ENCODE peak calls at places on chromosomes 3 and 15, in four cellular contexts. L, V, Y and P are unnamed samples.

GRCh38 chr15:68536331-68537095 is 42.3 kb upstream of the CORO2B start:
- DNase-seq in Y (no peak), V (no peak), L (no peak), P (no peak)

GRCh38 chr3:57397175-57398026 is 104.9 kb upstream of the ASB14 start:
- DNase-seq in Y (peak; percentile 84), L (peak; percentile 25), V (no peak), P (no peak)

GRCh38 chr3:128282392-128283196 is 129.3 kb downstream of the EEFSEC start:
- DNase-seq in V (no peak), L (peak; percentile 66), Y (no peak), P (peak; percentile 53)

GRCh38 chr3:177802151-177802900 is 605.0 kb upstream of the TBL1XR1 start:
- DNase-seq in V (no peak), Y (no peak), L (no peak), P (no peak)

GRCh38 chr3:56115698-56116097 is 352.6 kb downstream of the ERC2 start:
- DNase-seq in Y (no peak), L (no peak), V (no peak), P (no peak)

GRCh38 chr3:178705925-178706324 is 169.7 kb downstream of the KCNMB2 start:
- DNase-seq in V (no peak), Y (no peak), L (no peak), P (no peak)

GRCh38 chr3:66038726-66039589 is at the start of gene MAGI1:
- DNase-seq in Y (no peak), L (peak; percentile 95), V (peak; percentile 84), P (peak; percentile 78)

GRCh38 chr3:50300681-50301254 is 1.6 kb upstream of the HYAL3 start:
- DNase-seq in Y (no peak), V (no peak), L (no peak), P (no peak)

GRCh38 chr3:176120507-176120906 is 1076.8 kb downstream of the TBL1XR1 start:
- DNase-seq in V (no peak), L (no peak), Y (no peak), P (no peak)

GRCh38 chr3:57335273-57335938 is 42.9 kb upstream of the ASB14 start:
- DNase-seq in L (no peak), V (no peak), Y (no peak), P (no peak)

GRCh38 chr3:52240059-52240885 is 1.3 kb upstream of the TWF2 start:
- DNase-seq in Y (no peak), V (no peak), L (peak; percentile 37), P (peak; percentile 39)

GRCh38 chr15:69474291-69474690 is 21.7 kb downstream of the RPLP1 start:
- DNase-seq in V (no peak), L (no peak), Y (no peak), P (no peak)

GRCh38 chr3:175007316-175007715 is 148.2 kb downstream of the NAALADL2 start:
- DNase-seq in V (no peak), L (no peak), Y (no peak), P (no peak)

GRCh38 chr3:52820741-52821140 is 9.7 kb downstream of the ITIH4 start:
- DNase-seq in L (no peak), Y (peak; percentile 70), V (no peak), P (no peak)

GRCh38 chr3:125203731-125204130 is 8.8 kb downstream of the SLC12A8 start:
- DNase-seq in V (no peak), L (no peak), Y (no peak), P (no peak)

GRCh38 chr15:62173215-62173614 is 8.1 kb upstream of the C2CD4B start:
- DNase-seq in Y (no peak), L (no peak), V (no peak), P (no peak)

GRCh38 chr3:87755852-87756251 is 303.0 kb downstream of the CGGBP1 start:
- DNase-seq in Y (no peak), L (no peak), V (no peak), P (no peak)

GRCh38 chr15:74497584-74497983 is 36.6 kb upstream of the UBL7 start:
- DNase-seq in Y (no peak), L (no peak), V (no peak), P (no peak)

GRCh38 chr15:99692825-99693224 is 40.4 kb downstream of the LYSMD4 start:
- DNase-seq in L (no peak), Y (no peak), V (no peak), P (no peak)

GRCh38 chr15:60822403-60822802 is 343.5 kb upstream of the ICE2 start:
- DNase-seq in L (no peak), Y (no peak), V (no peak), P (no peak)

GRCh38 chr15:85960381-85960780 is 119.3 kb upstream of the AGBL1 start:
- DNase-seq in Y (no peak), L (no peak), V (no peak), P (no peak)
- H3K27ac ChIP-seq in Y (no peak overlapping the region), L (no peak overlapping the region), V (no peak overlapping the region), P (no peak overlapping the region)

GRCh38 chr3:163196815-163197214 is 1700.2 kb downstream of the OTOL1 start:
- DNase-seq in V (no peak), L (no peak), Y (no peak), P (no peak)
- H3K27ac ChIP-seq in V (no peak overlapping the region), L (no peak overlapping the region), Y (no peak overlapping the region), P (no peak overlapping the region)

DNA sequence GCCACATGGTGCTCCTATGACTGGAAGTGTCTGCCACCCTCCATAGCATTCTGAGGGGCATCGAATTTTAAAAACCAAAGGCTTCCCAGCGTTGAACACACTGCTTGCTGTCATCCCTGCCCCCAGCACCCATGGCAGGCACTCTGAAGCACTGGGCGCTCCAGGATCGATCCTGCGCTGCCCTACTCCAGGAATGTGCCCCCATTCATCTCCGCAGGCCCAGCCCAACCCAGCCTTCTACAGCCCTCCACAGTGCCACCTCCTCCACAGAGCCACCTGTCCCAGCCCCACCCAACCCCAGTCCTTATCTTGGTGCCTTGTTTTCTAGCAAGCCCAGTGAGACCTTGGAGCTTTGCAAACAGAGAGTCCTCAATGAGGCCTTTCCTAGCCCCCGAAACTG is 52.2 kb downstream of the WNT7A start:
- DNase-seq in L (no peak), Y (no peak), V (no peak), P (no peak)
- H3K27ac ChIP-seq in L (no peak overlapping the region), Y (no peak overlapping the region), V (no peak overlapping the region), P (no peak overlapping the region)

GRCh38 chr15:64288999-64289398 is 67.0 kb downstream of the CSNK1G1 start:
- DNase-seq in V (no peak), Y (no peak), L (no peak), P (no peak)
- H3K27ac ChIP-seq in V (no peak overlapping the region), Y (no peak overlapping the region), L (no peak overlapping the region), P (no peak overlapping the region)